ENCODE peak calls at places on chromosome 14, in eight cellular contexts. Z, N, P, Y, C, S, O and Q are unnamed samples.

GRCh38 chr14:63770187-63770807 is 42.4 kb upstream of the SGPP1 start:
- DNase-seq in Z (peak; percentile 64), N (peak; percentile 73), P (peak; percentile 27), Y (peak; percentile 15), C (peak; percentile 57), S (peak; percentile 36), O (no peak), Q (no peak)

GRCh38 chr14:67806228-67806627 is 10.2 kb downstream of the ZFYVE26 start:
- DNase-seq in Z (no peak), N (peak; percentile 85), P (no peak), Y (no peak), C (no peak), S (no peak), O (no peak), Q (no peak)

GRCh38 chr14:76993743-76994142 is 34.8 kb downstream of the IRF2BPL start:
- DNase-seq in Z (no peak), N (no peak), P (no peak), Y (no peak), C (no peak), S (no peak), O (no peak), Q (no peak)

GRCh38 chr14:51333901-51334432 is 93.9 kb downstream of the TMX1 start:
- DNase-seq in Z (no peak), N (peak; percentile 50), P (no peak), Y (no peak), C (no peak), S (no peak), O (no peak), Q (peak; percentile 78)

GRCh38 chr14:30553311-30553989 is 5.5 kb upstream of the G2E3 start:
- DNase-seq in Z (no peak), N (peak; percentile 84), P (no peak), Y (no peak), C (no peak), S (peak; percentile 79), O (no peak), Q (no peak)

GRCh38 chr14:32508281-32508680 is 179.2 kb downstream of the AKAP6 start:
- DNase-seq in Z (no peak), N (peak; percentile 44), P (no peak), Y (no peak), C (no peak), S (no peak), O (no peak), Q (no peak)

GRCh38 chr14:97306785-97307246 is 509.6 kb downstream of the VRK1 start:
- DNase-seq in Z (no peak), N (no peak), P (no peak), Y (no peak), C (no peak), S (no peak), O (no peak), Q (no peak)

GRCh38 chr14:32202468-32202865 is 602 bp downstream of the RNU6-8 start:
- DNase-seq in Z (no peak), N (no peak), P (no peak), Y (no peak), C (peak; percentile 60), S (no peak), O (no peak), Q (peak; percentile 57)

GRCh38 chr14:57390806-57391562 is 598 bp downstream of the NAA30 start:
- DNase-seq in Z (peak; percentile 63), N (peak; percentile 71), P (peak; percentile 29), Y (no peak), C (no peak), S (peak; percentile 56), O (peak; percentile 22), Q (no peak)

GRCh38 chr14:99522934-99523660 is 41.9 kb downstream of the CCNK start:
- DNase-seq in Z (no peak), N (no peak), P (no peak), Y (no peak), C (no peak), S (no peak), O (no peak), Q (no peak)

GRCh38 chr14:51807355-51807754 is 53.1 kb upstream of the GNG2 start:
- DNase-seq in Z (no peak), N (peak; percentile 51), P (no peak), Y (no peak), C (no peak), S (peak; percentile 47), O (no peak), Q (no peak)

GRCh38 chr14:74737753-74738325 is 24.9 kb downstream of the FCF1 start:
- DNase-seq in Z (no peak), N (peak; percentile 76), P (no peak), Y (no peak), C (no peak), S (peak; percentile 4), O (no peak), Q (no peak)

GRCh38 chr14:53929871-53930685 is 26.5 kb downstream of the BMP4 start:
- DNase-seq in Z (no peak), N (no peak), P (no peak), Y (no peak), C (no peak), S (no peak), O (no peak), Q (no peak)